ENCODE peak calls at places on chromosomes 6 and 20, in ten cellular contexts. O, C, P, S, G, N, Z, L, J and D are unnamed samples.

GRCh38 chr6:108288742-108289141 is 6.1 kb upstream of the AFG1L start:
- DNase-seq in G (no peak), J (no peak), P (no peak), C (no peak), Z (no peak), S (no peak), O (no peak), L (no peak), N (no peak), D (no peak)

GRCh38 chr6:155444952-155445903 is 10.4 kb downstream of the NOX3 start:
- DNase-seq in J (no peak), C (no peak), O (no peak), L (no peak), G (no peak), P (no peak), S (no peak), Z (no peak), N (no peak), D (no peak)

GRCh38 chr6:111462770-111463391 is 20.1 kb downstream of the REV3L start:
- DNase-seq in L (peak), S (no peak), O (no peak), P (no peak), Z (no peak), C (peak), J (no peak), G (no peak), N (no peak), D (no peak)

GRCh38 chr6:135488023-135488422 is 9.5 kb downstream of the AHI1 start:
- DNase-seq in Z (peak), L (no peak), O (no peak), S (no peak), P (no peak), J (no peak), C (peak), G (no peak), N (no peak), D (no peak)

GRCh38 chr6:44593539-44593944 is 206.0 kb downstream of the CDC5L start:
- DNase-seq in G (peak), C (peak), J (peak), S (peak), P (no peak), Z (peak), O (peak), L (peak), N (no peak), D (no peak)

GRCh38 chr6:35094183-35094582 is 47.0 kb downstream of the TCP11 start:
- DNase-seq in J (no peak), S (no peak), C (no peak), O (no peak), Z (no peak), L (no peak), G (peak), P (no peak), N (no peak), D (no peak)

GRCh38 chr6:74073429-74073828 is 377.4 kb downstream of the CD109 start:
- DNase-seq in C (no peak), P (no peak), J (no peak), L (no peak), O (no peak), G (no peak), S (no peak), Z (peak), N (no peak), D (no peak)

GRCh38 chr6:167533851-167534250 is 209.0 kb downstream of the TTLL2 start:
- DNase-seq in N (no peak), Z (no peak), J (no peak), O (no peak), P (no peak), L (no peak), G (no peak), C (no peak), S (no peak), D (no peak)

GRCh38 chr6:44011350-44011925 is 115.8 kb downstream of the MRPL14 start:
- DNase-seq in C (no peak), Z (no peak), O (no peak), G (no peak), N (no peak), J (no peak), S (no peak), L (no peak), P (no peak), D (no peak)

GRCh38 chr6:133432021-133432989 is 191.1 kb downstream of the EYA4 start:
- DNase-seq in O (no peak), J (no peak), Z (no peak), P (no peak), S (no peak), G (no peak), N (no peak), C (no peak), L (no peak), D (no peak)

GRCh38 chr6:7673063-7673536 is 52.8 kb upstream of the BMP6 start:
- DNase-seq in S (no peak), O (no peak), C (no peak), N (peak), G (peak), J (peak), L (no peak), Z (peak), P (no peak), D (peak)

GRCh38 chr6:36757206-36757605 is 59.6 kb downstream of the RAB44 start:
- DNase-seq in S (no peak), Z (no peak), P (no peak), G (no peak), J (no peak), C (no peak), L (no peak), N (no peak), O (no peak), D (peak)

GRCh38 chr6:484086-484728 is 92.7 kb downstream of the IRF4 start:
- DNase-seq in N (no peak), G (no peak), S (no peak), J (no peak), O (no peak), Z (no peak), L (no peak), C (no peak), P (no peak), D (no peak)

GRCh38 chr6:161080263-161080970 is 88.8 kb downstream of the MAP3K4 start:
- DNase-seq in N (no peak), P (no peak), Z (no peak), J (no peak), G (no peak), S (no peak), O (no peak), L (no peak), C (no peak), D (no peak)

GRCh38 chr6:15062311-15063252 is 183.3 kb upstream of the JARID2 start:
- DNase-seq in G (no peak), L (no peak), C (no peak), N (no peak), J (no peak), O (no peak), Z (peak), S (no peak), P (no peak), D (no peak)

GRCh38 chr6:106745824-106746610 is 116.6 kb downstream of the QRSL1 start:
- DNase-seq in G (no peak), L (peak), O (no peak), P (no peak), S (no peak), J (no peak), C (no peak), Z (peak), N (no peak), D (no peak)

GRCh38 chr6:33613794-33614166 is 7.3 kb upstream of the ITPR3 start:
- DNase-seq in G (no peak), P (no peak), N (no peak), C (no peak), Z (peak), O (no peak), S (no peak), J (no peak), L (no peak), D (no peak)

GRCh38 chr6:90136176-90136575 is 160.5 kb downstream of the BACH2 start:
- DNase-seq in G (no peak), C (no peak), P (no peak), J (no peak), O (no peak), S (no peak), Z (no peak), N (no peak), L (no peak), D (no peak)

GRCh38 chr6:51743999-51744398 is 343.4 kb downstream of the PKHD1 start:
- DNase-seq in C (no peak), J (no peak), Z (no peak), P (no peak), O (no peak), G (no peak), N (no peak), S (no peak), L (no peak), D (no peak)

GRCh38 chr6:106556368-106556960 is 72.8 kb downstream of the RTN4IP1 start:
- DNase-seq in Z (no peak), P (no peak), N (no peak), L (no peak), G (no peak), C (peak), S (peak), O (no peak), J (no peak), D (no peak)

GRCh38 chr20:63895886-63896135 is 885 bp downstream of the DNAJC5 start:
- DNase-seq in Z (no peak), J (no peak), N (no peak), C (peak), O (no peak), L (no peak), P (no peak), S (no peak), G (no peak), D (no peak)

GRCh38 chr20:58619847-58620431 is 31.1 kb upstream of the STX16 start:
- DNase-seq in C (no peak), J (no peak), S (no peak), P (no peak), G (no peak), L (no peak), O (no peak), Z (no peak), N (no peak), D (peak)

GRCh38 chr6:23244300-23244699 is 674.9 kb downstream of the HDGFL1 start:
- DNase-seq in Z (no peak), L (no peak), N (no peak), C (no peak), P (no peak), S (no peak), O (no peak), J (no peak), G (no peak), D (no peak)

GRCh38 chr20:61778485-61778863 is 287.2 kb downstream of the TAF4 start:
- DNase-seq in N (no peak), L (no peak), C (no peak), S (no peak), Z (no peak), O (no peak), P (no peak), J (no peak), G (no peak), D (no peak)

GRCh38 chr6:45959534-45960195 is 56.0 kb downstream of the CLIC5 start:
- DNase-seq in N (no peak), C (no peak), O (no peak), P (no peak), J (no peak), G (no peak), S (no peak), L (peak), Z (peak), D (no peak)

GRCh38 chr6:87282743-87283142 is 39.6 kb upstream of the SMIM8 start:
- DNase-seq in N (no peak), P (no peak), O (no peak), Z (no peak), S (no peak), J (no peak), C (no peak), G (no peak), L (no peak), D (no peak)

GRCh38 chr6:100379386-100379785 is 85.3 kb downstream of the SIM1 start:
- DNase-seq in L (no peak), C (no peak), P (no peak), N (no peak), G (no peak), Z (no peak), S (no peak), J (no peak), O (no peak), D (no peak)

GRCh38 chr6:72968704-72969103 is 256.6 kb downstream of the KHDC1L start:
- DNase-seq in C (peak), O (no peak), P (no peak), J (no peak), N (no peak), G (no peak), Z (peak), S (no peak), L (peak), D (no peak)

GRCh38 chr6:135149376-135149775 is 31.7 kb upstream of the MYB start:
- DNase-seq in O (no peak), J (no peak), C (no peak), S (no peak), G (no peak), Z (no peak), L (no peak), N (no peak), P (no peak), D (no peak)

GRCh38 chr20:45085289-45085688 is 15.6 kb downstream of the KCNS1 start:
- DNase-seq in P (no peak), N (no peak), J (no peak), Z (no peak), C (no peak), S (no peak), G (no peak), L (no peak), O (no peak), D (no peak)

GRCh38 chr6:108739496-108740330 is 108.5 kb upstream of the ARMC2 start:
- DNase-seq in P (no peak), C (no peak), N (no peak), Z (no peak), G (no peak), J (no peak), L (no peak), S (no peak), O (no peak), D (no peak)

GRCh38 chr6:797479-798077 is 104.6 kb upstream of the EXOC2 start:
- DNase-seq in J (peak), N (no peak), Z (peak), L (peak), P (peak), S (peak), C (peak), O (peak), G (peak), D (no peak)

GRCh38 chr20:41081276-41081814 is 52.7 kb downstream of the TOP1 start:
- DNase-seq in C (no peak), J (no peak), Z (no peak), P (no peak), S (no peak), N (no peak), L (no peak), G (no peak), O (peak), D (no peak)

GRCh38 chr20:46708172-46708860 is 1.1 kb upstream of the SLC2A10 start:
- DNase-seq in Z (no peak), P (no peak), N (no peak), C (no peak), L (no peak), G (no peak), S (no peak), O (no peak), J (no peak), D (no peak)

GRCh38 chr20:60816901-60817300 is 435.2 kb upstream of the CDH4 start:
- DNase-seq in N (no peak), C (no peak), J (no peak), O (no peak), S (no peak), Z (no peak), L (no peak), P (no peak), G (no peak), D (no peak)

GRCh38 chr6:35931120-35931561 is 10.2 kb upstream of the SRPK1 start:
- DNase-seq in S (no peak), O (no peak), P (no peak), G (no peak), N (no peak), Z (no peak), C (no peak), L (no peak), J (no peak), D (no peak)

GRCh38 chr6:42118162-42119001 is 24.0 kb downstream of the C6orf132 start:
- DNase-seq in L (no peak), J (no peak), G (no peak), Z (peak), S (peak), P (no peak), N (peak), C (no peak), O (no peak), D (no peak)